ENCODE peak calls at places on chromosomes 2 and 18, in nine cellular contexts. U is Peyer's patch, J is A549, W is prostate gland, I is gastrocnemius medialis, P is right lobe of liver, M is GM12878, A is vagina, N is transverse colon. S is an unnamed sample. For H3K9me3, the result is how much of the 10 kb centered on the place peaks cover.

GRCh38 chr2:120760446-120761135 is 24.9 kb downstream of the GLI2 start:
- DNase-seq in U (peak), J (no peak), W (no peak), I (peak), P (no peak), M (no peak), A (no peak), N (no peak), S (peak)

GRCh38 chr2:159904127-159904564 is 106.1 kb upstream of the CD302 start:
- DNase-seq in U (peak), J (no peak), W (no peak), I (no peak), P (peak), M (no peak), A (no peak), N (peak), S (no peak)

GRCh38 chr2:68414862-68415261 is 49.8 kb downstream of the PLEK start:
- DNase-seq in U (no peak), J (no peak), W (no peak), I (no peak), P (no peak), M (no peak), A (no peak), N (no peak), S (no peak)

GRCh38 chr2:23826079-23826478 is 100.8 kb downstream of the ATAD2B start:
- DNase-seq in U (no peak), J (no peak), W (no peak), I (no peak), P (no peak), M (no peak), A (no peak), N (no peak), S (no peak)

GRCh38 chr2:21052044-21052443 is 8.2 kb upstream of the APOB start:
- DNase-seq in U (peak), J (no peak), W (no peak), I (peak), P (peak), M (no peak), A (no peak), N (no peak), S (peak)

GRCh38 chr2:133968446-133968845 is 285.4 kb upstream of the MGAT5 start:
- DNase-seq in U (no peak), J (no peak), W (no peak), I (no peak), P (no peak), M (no peak), A (no peak), N (no peak), S (no peak)

GRCh38 chr2:224449212-224450147 is 47.6 kb upstream of the FAM124B start:
- DNase-seq in U (no peak), J (peak), W (no peak), I (no peak), P (no peak), M (no peak), A (no peak), N (no peak), S (no peak)

GRCh38 chr2:43083278-43083677 is 143.1 kb downstream of the ZFP36L2 start:
- DNase-seq in U (no peak), J (no peak), W (no peak), I (peak), P (no peak), M (no peak), A (no peak), N (no peak), S (peak)

GRCh38 chr2:16940214-16940613 is 274.6 kb upstream of the CYRIA start:
- DNase-seq in U (no peak), J (no peak), W (no peak), I (no peak), P (no peak), M (no peak), A (no peak), N (no peak), S (no peak)

GRCh38 chr2:220703279-220703678 is 868.8 kb downstream of the EPHA4 start:
- DNase-seq in U (no peak), J (no peak), W (no peak), I (no peak), P (no peak), M (no peak), A (no peak), N (no peak), S (no peak)

GRCh38 chr18:29849145-29849544 is 1193.4 kb downstream of the DSC3 start:
- DNase-seq in U (no peak), J (no peak), W (no peak), I (no peak), P (no peak), M (no peak), A (no peak), N (no peak), S (no peak)

GRCh38 chr2:13109516-13109915 is 392.8 kb downstream of the TRIB2 start:
- DNase-seq in U (no peak), J (no peak), W (no peak), I (no peak), P (no peak), M (no peak), A (no peak), N (no peak), S (no peak)

GRCh38 chr2:26251893-26252292 is 7.2 kb downstream of the HADHB start:
- DNase-seq in U (no peak), J (no peak), W (peak), I (peak), P (no peak), M (no peak), A (no peak), N (no peak), S (peak)

GRCh38 chr2:241036397-241036963 is 38.1 kb downstream of the SNED1 start:
- DNase-seq in U (peak), J (no peak), W (no peak), I (no peak), P (peak), M (peak), A (peak), N (peak), S (no peak)

DNA sequence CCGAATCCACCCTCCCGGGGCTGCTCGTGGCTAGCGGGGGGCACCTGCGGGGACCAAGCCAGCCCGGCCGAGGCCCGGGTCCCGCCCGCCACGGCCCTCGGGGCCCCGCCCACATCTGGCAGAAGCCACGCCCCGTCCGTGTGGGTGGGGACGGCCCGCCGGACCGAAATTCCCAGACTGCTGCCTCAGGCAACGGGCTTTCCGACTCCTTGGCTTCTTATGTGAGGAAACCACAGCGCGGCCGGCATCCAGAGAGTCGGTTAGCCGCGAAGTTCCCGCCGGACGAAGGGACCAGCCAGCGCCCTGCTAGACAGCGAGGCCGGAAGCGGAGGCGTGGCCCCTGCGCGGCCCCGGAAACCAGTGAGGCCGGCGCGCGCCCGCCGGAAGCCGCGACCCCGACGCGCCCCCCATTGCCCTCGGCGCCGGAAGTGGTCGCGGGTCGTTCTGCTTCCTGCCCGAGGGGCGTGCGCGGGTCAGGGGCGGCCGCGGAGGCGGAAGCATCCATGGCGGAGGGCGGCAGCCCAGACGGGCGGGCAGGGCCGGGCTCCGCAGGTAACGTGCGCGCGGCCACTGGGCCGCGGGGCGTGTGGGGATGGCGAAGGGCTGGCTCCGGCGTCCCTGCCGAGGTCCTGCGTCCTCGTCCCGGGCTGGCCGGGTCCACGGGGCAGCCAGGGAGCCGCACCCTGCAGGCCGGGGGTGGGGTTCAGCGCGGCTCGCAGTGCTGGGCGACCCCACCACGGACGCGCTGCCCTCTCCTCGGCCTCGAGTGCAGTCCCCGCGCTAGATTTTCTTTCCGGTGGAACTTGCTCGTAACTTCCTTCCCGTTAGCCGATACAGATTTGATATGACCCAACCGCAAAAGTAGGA is at the start of gene ASB1:
- DNase-seq in U (peak), J (peak), W (peak), I (peak), P (peak), M (peak), A (no peak), N (peak), S (peak)
- TF ChIP-seq POLR2A in U (no peak), J (peak), W (no peak), I (peak), P (peak), M (peak), A (no peak), N (peak), S (no peak)

DNA sequence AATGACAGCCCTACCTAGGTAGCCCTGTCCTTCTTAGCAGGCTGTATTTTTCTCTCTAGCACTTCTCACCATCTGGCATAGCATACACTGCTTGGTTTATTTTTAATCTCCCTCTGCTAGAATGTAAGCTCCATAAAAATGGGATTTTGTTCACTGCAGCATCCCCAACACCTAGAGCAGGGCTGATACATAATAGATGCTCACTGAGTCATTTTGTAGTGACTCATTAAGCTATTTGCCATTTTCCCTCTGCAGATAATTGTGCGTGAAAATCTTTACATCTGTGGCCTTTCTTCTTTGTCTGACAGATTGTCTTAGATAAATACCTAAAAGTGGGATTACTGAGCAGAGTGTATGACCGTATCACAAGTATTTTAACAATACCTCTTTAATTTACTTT is 82.5 kb downstream of the CERS6 start:
- DNase-seq in U (no peak), J (no peak), W (no peak), I (no peak), P (no peak), M (no peak), A (no peak), N (no peak), S (no peak)
- H3K9me3 ChIP-seq in U (under half), J (under half), W (under half), I (under half), P (under half), M (under half), A (under half), N (under half), S (under half)

DNA sequence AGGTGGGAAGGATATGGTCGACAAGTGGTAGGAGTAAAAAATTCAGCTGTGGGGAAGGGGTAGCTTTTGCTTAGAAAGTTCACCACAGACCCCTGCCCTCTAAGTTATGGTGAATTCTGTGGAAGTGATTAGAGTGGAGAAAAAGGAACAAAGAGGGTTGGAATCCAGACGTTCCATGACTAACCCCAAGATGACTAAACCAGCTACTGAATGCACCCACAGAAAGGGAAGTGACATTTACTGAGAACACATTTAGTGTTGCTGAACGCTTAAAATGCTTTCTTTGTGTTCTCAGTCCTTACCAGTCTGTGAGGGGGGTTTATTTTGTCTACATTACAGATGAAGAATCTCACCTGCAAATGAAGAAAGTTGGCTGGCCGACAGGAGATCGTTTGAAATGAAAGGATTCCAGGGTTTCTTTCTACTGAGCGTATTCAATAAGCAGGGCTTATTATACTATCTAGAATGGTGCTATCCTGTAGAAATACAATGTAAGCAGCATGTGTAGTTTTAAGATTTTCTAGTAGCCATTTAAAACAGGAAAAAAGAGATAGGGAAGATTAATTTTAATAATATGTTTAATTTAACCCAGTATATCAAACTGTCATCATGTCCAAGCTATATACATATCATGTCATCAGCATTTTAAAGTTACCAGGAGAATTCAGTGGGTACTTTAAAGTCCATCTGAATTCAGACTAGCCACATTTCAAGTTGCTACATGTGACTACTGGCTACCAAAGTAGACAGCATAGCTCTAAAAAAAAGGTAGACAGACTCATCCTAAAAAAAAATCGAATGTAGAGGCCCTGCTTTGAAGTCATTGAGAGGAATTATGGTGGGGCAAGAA is 60.1 kb downstream of the LIMS1 start:
- DNase-seq in U (no peak), J (no peak), W (no peak), I (no peak), P (no peak), M (no peak), A (no peak), N (no peak), S (peak)
- TF ChIP-seq POLR2A in U (no peak), J (no peak), W (no peak), I (no peak), P (no peak), M (no peak), A (no peak), N (no peak), S (no peak)

DNA sequence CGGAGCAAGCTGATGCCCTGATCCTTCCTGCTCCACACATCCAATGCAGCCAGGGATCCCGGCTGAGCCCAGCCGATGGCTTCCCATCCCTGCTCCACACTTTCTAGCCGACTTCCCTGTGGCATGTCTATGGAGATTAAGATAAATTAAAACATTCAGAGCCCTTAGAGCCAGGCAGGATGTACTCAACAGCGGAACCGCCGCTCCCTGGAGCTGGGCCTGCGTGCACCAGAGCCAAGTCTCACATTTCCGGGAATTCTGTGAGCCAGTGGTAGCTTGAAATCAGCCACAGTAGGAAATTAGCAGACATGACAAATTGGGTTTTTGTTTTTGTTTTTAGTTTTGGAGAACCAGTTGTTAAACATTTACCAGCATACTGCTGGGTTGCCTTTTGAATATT is 620.6 kb downstream of the GALR1 start:
- DNase-seq in U (no peak), J (no peak), W (no peak), I (no peak), P (no peak), M (no peak), A (no peak), N (no peak), S (peak)
- H3K9me3 ChIP-seq in U (under half), J (under half), W (under half), I (under half), P (under half), M (under half), A (under half), N (under half), S (under half)

DNA sequence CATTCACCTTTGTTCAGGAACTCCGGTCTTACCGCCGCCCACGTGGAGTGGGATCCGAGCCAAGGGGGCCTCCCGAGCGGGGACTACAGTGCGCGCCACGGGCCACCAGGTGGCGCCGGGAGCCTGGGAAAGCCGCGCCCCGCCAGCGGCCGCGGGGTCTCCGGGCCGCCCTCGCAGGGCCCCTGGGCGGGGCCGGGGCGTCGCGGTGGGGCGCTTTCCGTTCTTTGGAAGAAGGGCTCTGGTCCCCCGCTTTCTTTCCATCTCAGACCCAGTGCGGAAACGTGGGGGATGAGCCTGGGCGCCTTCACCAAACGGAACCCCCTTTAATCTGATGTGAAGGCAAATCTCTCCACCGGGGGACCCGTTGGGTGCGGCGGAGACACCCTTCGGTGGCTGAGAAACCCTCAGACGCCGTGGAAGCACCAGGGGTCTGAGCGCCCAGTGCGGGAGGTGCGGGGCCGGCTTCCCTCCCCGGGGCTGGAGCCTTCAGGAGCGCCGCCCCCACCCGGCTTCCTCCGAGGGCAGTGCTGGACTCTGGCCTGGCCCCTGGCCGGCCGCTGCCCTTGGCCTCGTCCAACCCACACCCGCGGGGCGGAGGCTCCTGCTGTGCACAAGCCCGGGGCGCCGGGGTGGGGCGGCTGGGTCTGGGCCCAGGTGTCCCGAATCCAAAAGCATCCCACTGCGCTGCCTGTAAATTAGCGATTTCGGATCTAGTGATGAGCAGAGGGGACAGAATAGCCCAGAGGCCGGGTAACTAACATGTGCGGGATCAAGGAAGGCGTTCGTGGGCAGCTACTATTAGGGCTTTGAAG is 44.6 kb downstream of the GORASP2 start:
- DNase-seq in U (peak), J (peak), W (peak), I (peak), P (peak), M (peak), A (peak), N (peak), S (peak)
- TF ChIP-seq POLR2A in U (peak), J (peak), W (no peak), I (peak), P (peak), M (peak), A (no peak), N (peak), S (no peak)

GRCh38 chr18:42131044-42131939 is 176.3 kb downstream of the PIK3C3 start:
- DNase-seq in U (no peak), J (no peak), W (no peak), I (no peak), P (no peak), M (no peak), A (no peak), N (peak), S (no peak)

GRCh38 chr18:42137671-42138375 is 182.8 kb downstream of the PIK3C3 start:
- DNase-seq in U (no peak), J (no peak), W (no peak), I (no peak), P (no peak), M (no peak), A (no peak), N (no peak), S (no peak)

GRCh38 chr18:42131940-42132244 is 176.9 kb downstream of the PIK3C3 start:
- DNase-seq in U (no peak), J (no peak), W (no peak), I (no peak), P (no peak), M (no peak), A (no peak), N (no peak), S (no peak)
- H3K9me3 ChIP-seq in U (under half), J (under half), W (under half), I (under half), P (under half), M (under half), A (under half), N (under half), S (under half)

DNA sequence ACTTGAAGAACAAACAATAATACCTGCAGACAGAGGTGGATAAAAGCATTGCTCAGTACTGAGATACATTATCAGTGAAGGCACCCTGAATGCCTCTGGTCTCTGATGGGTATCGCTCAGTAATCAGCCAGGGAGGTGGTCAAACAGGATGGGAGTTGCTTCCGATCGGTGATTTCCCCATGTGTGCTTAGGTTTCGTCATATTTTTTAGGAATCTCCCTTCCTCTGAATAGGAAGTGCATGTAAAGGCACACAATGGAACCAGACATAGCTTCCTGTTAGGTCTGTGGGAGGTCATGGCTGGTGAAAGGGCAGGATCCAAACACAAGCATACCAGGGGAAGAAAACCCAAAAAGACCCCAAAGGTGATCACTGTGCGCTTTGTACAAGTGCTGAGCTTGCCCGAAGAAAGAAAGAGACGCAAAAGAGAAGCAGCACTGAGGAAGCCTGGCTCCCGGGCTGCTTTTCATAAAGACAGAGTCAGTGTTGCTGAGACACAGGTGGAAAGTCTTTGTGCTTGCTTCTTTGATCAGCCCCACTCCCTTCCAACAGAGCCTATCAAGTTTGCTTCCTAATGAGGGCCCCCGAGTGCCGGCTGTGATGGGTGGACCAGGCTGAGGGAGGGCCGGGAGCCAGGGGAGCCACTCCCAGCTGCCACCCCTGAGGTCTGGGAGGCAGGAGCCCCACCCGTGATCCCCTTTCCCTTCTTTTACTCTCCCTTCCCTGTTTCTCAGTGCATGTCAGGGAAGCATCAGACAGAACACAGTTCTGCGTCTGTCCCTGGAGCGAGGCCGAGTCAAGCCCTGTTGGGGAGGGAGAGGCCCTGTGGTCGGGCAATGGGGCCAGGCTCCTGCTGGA is 138.2 kb downstream of the SH3RF3 start:
- DNase-seq in U (peak), J (no peak), W (no peak), I (no peak), P (no peak), M (no peak), A (no peak), N (no peak), S (peak)
- TF ChIP-seq POLR2A in U (no peak), J (no peak), W (no peak), I (no peak), P (no peak), M (no peak), A (no peak), N (no peak), S (no peak)

GRCh38 chr2:196652869-196653268 is 13.4 kb downstream of the CCDC150 start:
- DNase-seq in U (no peak), J (no peak), W (no peak), I (no peak), P (no peak), M (no peak), A (no peak), N (no peak), S (no peak)
- H3K9me3 ChIP-seq in U (under half), J (under half), W (under half), I (under half), P (under half), M (under half), A (under half), N (under half), S (under half)